ENCODE peak calls at places on chromosomes 1 and 21, in ten cellular contexts. V is CD4-positive, alpha-beta T cell; N is SK-N-MC; Q is astrocyte of the spinal cord; O is amniotic stem cell; G is HTR-8/SVneo; K is GM19239; J is posterior cingulate gyrus; B is Calu3; Y is RWPE2. M is an unnamed sample.

GRCh38 chr1:14842891-14843290 is 244.4 kb downstream of the KAZN start:
- DNase-seq in O (no peak), J (no peak), B (no peak), V (no peak), G (no peak), N (no peak), Q (peak), K (no peak), Y (no peak), M (no peak)

GRCh38 chr21:36169465-36170128 is 13.0 kb downstream of the DOP1B start:
- DNase-seq in B (no peak), G (no peak), Q (no peak), K (no peak), N (no peak), O (no peak), V (no peak), Y (no peak), J (no peak), M (no peak)

GRCh38 chr1:6397844-6398243 is 4.3 kb upstream of the ACOT7 start:
- DNase-seq in V (no peak), K (no peak), J (no peak), O (no peak), Y (no peak), G (no peak), Q (no peak), N (no peak), B (no peak), M (no peak)

GRCh38 chr1:201254625-201255469 is 28.5 kb upstream of the PKP1 start:
- DNase-seq in N (no peak), Y (peak), G (peak), K (peak), V (peak), J (peak), Q (no peak), O (no peak), B (peak), M (peak)

GRCh38 chr1:41892211-41892840 is 26.4 kb downstream of the HIVEP3 start:
- DNase-seq in N (no peak), Q (no peak), K (no peak), B (no peak), V (no peak), O (no peak), G (no peak), Y (no peak), J (no peak), M (no peak)

GRCh38 chr1:211326140-211326527 is 499 bp upstream of the TRAF5 start:
- DNase-seq in J (no peak), B (no peak), G (no peak), K (no peak), Y (no peak), Q (no peak), V (no peak), O (no peak), N (no peak), M (no peak)

GRCh38 chr1:115466433-115466832 is 128.4 kb upstream of the NGF start:
- DNase-seq in K (no peak), G (no peak), Q (no peak), O (no peak), V (no peak), Y (no peak), N (no peak), J (no peak), B (no peak), M (no peak)

GRCh38 chr1:240831191-240831631 is 219.3 kb upstream of the GREM2 start:
- DNase-seq in N (no peak), K (no peak), J (no peak), B (no peak), G (peak), V (no peak), Y (no peak), O (peak), Q (peak), M (no peak)

GRCh38 chr21:38702196-38702595 is 103.5 kb upstream of the ETS2 start:
- DNase-seq in Y (no peak), V (no peak), J (no peak), B (no peak), N (no peak), Q (no peak), O (no peak), K (no peak), G (no peak), M (no peak)

GRCh38 chr1:61055110-61055614 is 27.2 kb upstream of the NFIA start:
- DNase-seq in G (no peak), N (no peak), Q (peak), J (no peak), B (no peak), Y (no peak), V (no peak), O (no peak), K (no peak), M (no peak)

GRCh38 chr1:17007121-17007520 is 4.6 kb downstream of the ATP13A2 start:
- DNase-seq in O (no peak), K (no peak), N (no peak), V (no peak), Q (no peak), B (no peak), G (no peak), Y (no peak), J (no peak), M (no peak)

GRCh38 chr1:40635763-40636500 is 29.6 kb downstream of the RIMS3 start:
- DNase-seq in K (no peak), G (no peak), V (no peak), O (no peak), N (no peak), Y (peak), J (no peak), Q (no peak), B (no peak), M (no peak)

GRCh38 chr1:2448098-2448445 is 28.0 kb upstream of the PLCH2 start:
- DNase-seq in G (no peak), Q (no peak), J (no peak), Y (no peak), K (no peak), B (no peak), V (no peak), O (no peak), N (no peak), M (no peak)

GRCh38 chr1:6183520-6183989 is 3.4 kb upstream of the CHD5 start:
- DNase-seq in Y (no peak), J (no peak), K (peak), G (no peak), B (no peak), O (no peak), N (no peak), V (no peak), Q (no peak), M (no peak)

GRCh38 chr1:4169991-4170390 is 269.9 kb upstream of the C1orf174 start:
- DNase-seq in V (no peak), B (no peak), O (no peak), Y (no peak), G (no peak), K (no peak), Q (no peak), J (no peak), N (no peak), M (no peak)

GRCh38 chr1:52365091-52365745 is 787 bp downstream of the CC2D1B start:
- DNase-seq in N (no peak), O (peak), B (peak), Q (peak), K (peak), Y (no peak), V (no peak), J (peak), G (peak), M (no peak)

GRCh38 chr21:42433946-42434551 is 30.3 kb downstream of the UBASH3A start:
- DNase-seq in Q (no peak), V (no peak), J (no peak), G (no peak), Y (no peak), B (peak), O (no peak), K (no peak), N (no peak), M (no peak)

GRCh38 chr1:1287288-1288110 is 7.3 kb downstream of the SCNN1D start:
- DNase-seq in K (no peak), G (no peak), N (no peak), B (no peak), V (no peak), Q (no peak), O (no peak), Y (no peak), J (no peak), M (no peak)

GRCh38 chr1:56837244-56837926 is 17.2 kb upstream of the C8A start:
- DNase-seq in K (no peak), Y (no peak), O (no peak), N (no peak), J (no peak), G (no peak), B (no peak), Q (no peak), V (no peak), M (no peak)

GRCh38 chr21:45410151-45410864 is 5.3 kb downstream of the COL18A1 start:
- DNase-seq in B (no peak), V (no peak), Q (no peak), G (no peak), N (no peak), Y (peak), J (no peak), K (no peak), O (no peak), M (no peak)

GRCh38 chr1:159214149-159214760 is 9.6 kb downstream of the ACKR1 start:
- DNase-seq in Y (no peak), V (peak), J (peak), B (peak), Q (peak), O (no peak), G (peak), K (peak), N (no peak), M (peak)

M was measured in T follicular helper cell.